ENCODE peak calls at places on chromosome 5, in ten cellular contexts. One of them, this sample, is unnamed. For H3K9me3, the result is how much of the 10 kb centered on the place peaks cover.

GRCh38 chr5:2187687-2188086 is 305.0 kb upstream of the IRX4 start:
- DNase-seq in adrenal gland: peak
- DNase-seq in fibroblast of lung: no peak
- DNase-seq in gastrocnemius medialis: no peak
- DNase-seq in IMR-90: no peak
- DNase-seq in right lobe of liver: no peak
- DNase-seq in cardiac muscle cell: no peak
- DNase-seq in endothelial cell of umbilical vein: no peak
- DNase-seq in hepatocyte: no peak
- DNase-seq in MM.1S: no peak
- DNase-seq in this sample: peak

GRCh38 chr5:132254321-132254977 is 3.0 kb upstream of the PDLIM4 start:
- DNase-seq in adrenal gland: peak
- DNase-seq in fibroblast of lung: no peak
- DNase-seq in gastrocnemius medialis: no peak
- DNase-seq in IMR-90: no peak
- DNase-seq in right lobe of liver: peak
- DNase-seq in cardiac muscle cell: peak
- DNase-seq in endothelial cell of umbilical vein: no peak
- DNase-seq in hepatocyte: no peak
- DNase-seq in MM.1S: no peak
- DNase-seq in this sample: no peak

GRCh38 chr5:123964916-123965315 is 452.9 kb downstream of the CSNK1G3 start:
- DNase-seq in adrenal gland: no peak
- DNase-seq in fibroblast of lung: peak
- DNase-seq in gastrocnemius medialis: no peak
- DNase-seq in IMR-90: no peak
- DNase-seq in right lobe of liver: no peak
- DNase-seq in cardiac muscle cell: no peak
- DNase-seq in endothelial cell of umbilical vein: no peak
- DNase-seq in hepatocyte: no peak
- DNase-seq in MM.1S: no peak
- DNase-seq in this sample: no peak

GRCh38 chr5:96509313-96509712 is 76.3 kb upstream of the PCSK1 start:
- DNase-seq in adrenal gland: no peak
- DNase-seq in fibroblast of lung: peak
- DNase-seq in gastrocnemius medialis: no peak
- DNase-seq in IMR-90: peak
- DNase-seq in right lobe of liver: no peak
- DNase-seq in cardiac muscle cell: peak
- DNase-seq in endothelial cell of umbilical vein: no peak
- DNase-seq in hepatocyte: no peak
- DNase-seq in MM.1S: no peak
- DNase-seq in this sample: no peak

GRCh38 chr5:95664204-95664786 is 17.7 kb downstream of the RFESD start:
- DNase-seq in adrenal gland: peak
- DNase-seq in fibroblast of lung: peak
- DNase-seq in gastrocnemius medialis: no peak
- DNase-seq in IMR-90: peak
- DNase-seq in right lobe of liver: no peak
- DNase-seq in cardiac muscle cell: peak
- DNase-seq in endothelial cell of umbilical vein: peak
- DNase-seq in hepatocyte: peak
- DNase-seq in MM.1S: peak
- DNase-seq in this sample: no peak

GRCh38 chr5:133454442-133454841 is 157.9 kb downstream of the FSTL4 start:
- DNase-seq in adrenal gland: no peak
- DNase-seq in fibroblast of lung: no peak
- DNase-seq in gastrocnemius medialis: no peak
- DNase-seq in IMR-90: no peak
- DNase-seq in right lobe of liver: no peak
- DNase-seq in cardiac muscle cell: no peak
- DNase-seq in endothelial cell of umbilical vein: no peak
- DNase-seq in hepatocyte: no peak
- DNase-seq in MM.1S: no peak
- DNase-seq in this sample: no peak

GRCh38 chr5:14672082-14672481 is 7.6 kb downstream of the OTULIN start:
- DNase-seq in adrenal gland: no peak
- DNase-seq in fibroblast of lung: no peak
- DNase-seq in gastrocnemius medialis: no peak
- DNase-seq in IMR-90: no peak
- DNase-seq in right lobe of liver: no peak
- DNase-seq in cardiac muscle cell: no peak
- DNase-seq in endothelial cell of umbilical vein: no peak
- DNase-seq in hepatocyte: no peak
- DNase-seq in MM.1S: no peak
- DNase-seq in this sample: no peak

GRCh38 chr5:134097221-134097620 is 17.3 kb upstream of the TCF7 start:
- DNase-seq in adrenal gland: no peak
- DNase-seq in fibroblast of lung: peak
- DNase-seq in gastrocnemius medialis: no peak
- DNase-seq in IMR-90: no peak
- DNase-seq in right lobe of liver: no peak
- DNase-seq in cardiac muscle cell: no peak
- DNase-seq in endothelial cell of umbilical vein: no peak
- DNase-seq in hepatocyte: no peak
- DNase-seq in MM.1S: no peak
- DNase-seq in this sample: no peak

GRCh38 chr5:103232393-103232999 is 26.1 kb upstream of the MACIR start:
- DNase-seq in adrenal gland: peak
- DNase-seq in fibroblast of lung: peak
- DNase-seq in gastrocnemius medialis: no peak
- DNase-seq in IMR-90: peak
- DNase-seq in right lobe of liver: no peak
- DNase-seq in cardiac muscle cell: peak
- DNase-seq in endothelial cell of umbilical vein: peak
- DNase-seq in hepatocyte: peak
- DNase-seq in MM.1S: peak
- DNase-seq in this sample: no peak

GRCh38 chr5:143826909-143827514 is 15.1 kb downstream of the HMHB1 start:
- DNase-seq in adrenal gland: no peak
- DNase-seq in fibroblast of lung: peak
- DNase-seq in gastrocnemius medialis: no peak
- DNase-seq in IMR-90: peak
- DNase-seq in right lobe of liver: no peak
- DNase-seq in cardiac muscle cell: no peak
- DNase-seq in endothelial cell of umbilical vein: peak
- DNase-seq in hepatocyte: peak
- DNase-seq in MM.1S: peak
- DNase-seq in this sample: no peak

GRCh38 chr5:17219431-17219830 is 2.0 kb downstream of the BASP1 start:
- DNase-seq in adrenal gland: no peak
- DNase-seq in fibroblast of lung: no peak
- DNase-seq in gastrocnemius medialis: no peak
- DNase-seq in IMR-90: no peak
- DNase-seq in right lobe of liver: no peak
- DNase-seq in cardiac muscle cell: no peak
- DNase-seq in endothelial cell of umbilical vein: no peak
- DNase-seq in hepatocyte: no peak
- DNase-seq in MM.1S: no peak
- DNase-seq in this sample: no peak

GRCh38 chr5:73230264-73231244 is 57.6 kb downstream of the TMEM174 start:
- DNase-seq in adrenal gland: no peak
- DNase-seq in fibroblast of lung: no peak
- DNase-seq in gastrocnemius medialis: no peak
- DNase-seq in IMR-90: no peak
- DNase-seq in right lobe of liver: no peak
- DNase-seq in cardiac muscle cell: no peak
- DNase-seq in endothelial cell of umbilical vein: no peak
- DNase-seq in hepatocyte: no peak
- DNase-seq in MM.1S: no peak
- DNase-seq in this sample: no peak

GRCh38 chr5:5270161-5270560 is 130.0 kb downstream of the ADAMTS16 start:
- DNase-seq in adrenal gland: no peak
- DNase-seq in fibroblast of lung: no peak
- DNase-seq in gastrocnemius medialis: no peak
- DNase-seq in IMR-90: no peak
- DNase-seq in right lobe of liver: no peak
- DNase-seq in cardiac muscle cell: no peak
- DNase-seq in endothelial cell of umbilical vein: no peak
- DNase-seq in hepatocyte: no peak
- DNase-seq in MM.1S: no peak
- DNase-seq in this sample: no peak

GRCh38 chr5:151592855-151593408 is 1.8 kb upstream of the FAT2 start:
- DNase-seq in adrenal gland: no peak
- DNase-seq in fibroblast of lung: no peak
- DNase-seq in gastrocnemius medialis: no peak
- DNase-seq in IMR-90: no peak
- DNase-seq in right lobe of liver: no peak
- DNase-seq in cardiac muscle cell: no peak
- DNase-seq in endothelial cell of umbilical vein: no peak
- DNase-seq in hepatocyte: peak
- DNase-seq in MM.1S: no peak
- DNase-seq in this sample: no peak

GRCh38 chr5:180250329-180250728 is 41.3 kb upstream of the RASGEF1C start:
- DNase-seq in adrenal gland: no peak
- DNase-seq in fibroblast of lung: no peak
- DNase-seq in gastrocnemius medialis: no peak
- DNase-seq in IMR-90: no peak
- DNase-seq in right lobe of liver: no peak
- DNase-seq in cardiac muscle cell: no peak
- DNase-seq in endothelial cell of umbilical vein: no peak
- DNase-seq in hepatocyte: no peak
- DNase-seq in MM.1S: no peak
- DNase-seq in this sample: no peak
- H3K9me3 ChIP-seq in adrenal gland: under half
- H3K9me3 ChIP-seq in fibroblast of lung: under half
- H3K9me3 ChIP-seq in gastrocnemius medialis: under half
- H3K9me3 ChIP-seq in IMR-90: half or more
- H3K9me3 ChIP-seq in right lobe of liver: under half
- H3K9me3 ChIP-seq in cardiac muscle cell: under half
- H3K9me3 ChIP-seq in endothelial cell of umbilical vein: under half
- H3K9me3 ChIP-seq in hepatocyte: under half
- H3K9me3 ChIP-seq in MM.1S: under half
- H3K9me3 ChIP-seq in this sample: half or more

DNA sequence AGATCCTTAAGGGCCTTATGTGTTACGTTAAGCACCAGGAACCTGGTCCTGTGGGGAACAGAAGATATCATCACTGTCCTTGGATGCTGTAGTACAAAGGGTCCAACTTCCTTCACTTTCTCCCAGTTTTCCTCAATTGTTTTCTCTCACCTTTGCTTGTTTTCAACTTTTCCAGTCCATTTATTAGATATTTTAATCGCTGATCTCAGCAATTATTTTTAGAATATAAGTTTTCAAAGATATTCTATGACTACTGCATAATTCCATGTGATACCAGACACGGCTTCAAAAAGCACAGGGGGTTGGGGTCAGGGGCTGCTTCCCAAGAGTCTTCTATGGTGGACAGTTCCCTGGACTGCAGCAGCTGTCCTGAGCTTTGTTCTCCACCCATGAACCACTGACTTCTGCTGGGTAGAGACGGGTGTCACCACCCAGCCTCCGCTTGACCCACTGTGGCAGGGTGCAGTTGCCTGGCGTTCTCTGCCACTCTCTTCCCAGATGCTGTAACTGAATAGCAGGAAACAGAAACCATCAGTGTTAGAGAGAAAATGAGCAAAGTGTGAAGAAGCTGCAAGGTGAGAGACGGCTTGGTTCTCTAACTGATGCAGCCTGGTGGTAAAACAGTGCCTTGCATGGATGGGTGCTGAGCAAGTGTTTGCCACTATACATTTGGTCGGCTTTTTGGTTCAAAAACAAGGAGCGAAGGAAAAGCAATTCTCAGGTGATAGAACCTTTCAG is 383.0 kb downstream of the RAB3C start:
- DNase-seq in adrenal gland: no peak
- DNase-seq in fibroblast of lung: no peak
- DNase-seq in gastrocnemius medialis: no peak
- DNase-seq in IMR-90: no peak
- DNase-seq in right lobe of liver: no peak
- DNase-seq in cardiac muscle cell: no peak
- DNase-seq in endothelial cell of umbilical vein: no peak
- DNase-seq in hepatocyte: no peak
- DNase-seq in MM.1S: no peak
- DNase-seq in this sample: no peak
- TF ChIP-seq CTCF in adrenal gland: no peak
- TF ChIP-seq CTCF in fibroblast of lung: no peak
- TF ChIP-seq CTCF in gastrocnemius medialis: no peak
- TF ChIP-seq CTCF in IMR-90: no peak
- TF ChIP-seq CTCF in right lobe of liver: no peak
- TF ChIP-seq CTCF in cardiac muscle cell: no peak
- TF ChIP-seq CTCF in endothelial cell of umbilical vein: no peak
- TF ChIP-seq CTCF in hepatocyte: no peak
- TF ChIP-seq CTCF in MM.1S: no peak
- TF ChIP-seq CTCF in this sample: no peak

GRCh38 chr5:162299793-162300192 is 232.2 kb downstream of the GABRG2 start:
- DNase-seq in adrenal gland: no peak
- DNase-seq in fibroblast of lung: no peak
- DNase-seq in gastrocnemius medialis: no peak
- DNase-seq in IMR-90: no peak
- DNase-seq in right lobe of liver: no peak
- DNase-seq in cardiac muscle cell: no peak
- DNase-seq in endothelial cell of umbilical vein: no peak
- DNase-seq in hepatocyte: no peak
- DNase-seq in MM.1S: no peak
- DNase-seq in this sample: no peak
- H3K9me3 ChIP-seq in adrenal gland: under half
- H3K9me3 ChIP-seq in fibroblast of lung: under half
- H3K9me3 ChIP-seq in gastrocnemius medialis: under half
- H3K9me3 ChIP-seq in IMR-90: under half
- H3K9me3 ChIP-seq in right lobe of liver: under half
- H3K9me3 ChIP-seq in cardiac muscle cell: under half
- H3K9me3 ChIP-seq in endothelial cell of umbilical vein: under half
- H3K9me3 ChIP-seq in hepatocyte: under half
- H3K9me3 ChIP-seq in MM.1S: under half
- H3K9me3 ChIP-seq in this sample: under half

GRCh38 chr5:171628344-171628743 is 157.3 kb upstream of the SMIM23 start:
- DNase-seq in adrenal gland: no peak
- DNase-seq in fibroblast of lung: no peak
- DNase-seq in gastrocnemius medialis: no peak
- DNase-seq in IMR-90: no peak
- DNase-seq in right lobe of liver: peak
- DNase-seq in cardiac muscle cell: no peak
- DNase-seq in endothelial cell of umbilical vein: no peak
- DNase-seq in hepatocyte: no peak
- DNase-seq in MM.1S: no peak
- DNase-seq in this sample: no peak

GRCh38 chr5:171627936-171628335 is 157.7 kb upstream of the SMIM23 start:
- DNase-seq in adrenal gland: no peak
- DNase-seq in fibroblast of lung: no peak
- DNase-seq in gastrocnemius medialis: no peak
- DNase-seq in IMR-90: no peak
- DNase-seq in right lobe of liver: peak
- DNase-seq in cardiac muscle cell: no peak
- DNase-seq in endothelial cell of umbilical vein: no peak
- DNase-seq in hepatocyte: no peak
- DNase-seq in MM.1S: no peak
- DNase-seq in this sample: no peak

GRCh38 chr5:171630670-171631065 is 154.9 kb upstream of the SMIM23 start:
- DNase-seq in adrenal gland: no peak
- DNase-seq in fibroblast of lung: no peak
- DNase-seq in gastrocnemius medialis: no peak
- DNase-seq in IMR-90: no peak
- DNase-seq in right lobe of liver: no peak
- DNase-seq in cardiac muscle cell: no peak
- DNase-seq in endothelial cell of umbilical vein: no peak
- DNase-seq in hepatocyte: no peak
- DNase-seq in MM.1S: peak
- DNase-seq in this sample: no peak

GRCh38 chr5:171630047-171630669 is 155.5 kb upstream of the SMIM23 start:
- DNase-seq in adrenal gland: peak
- DNase-seq in fibroblast of lung: peak
- DNase-seq in gastrocnemius medialis: no peak
- DNase-seq in IMR-90: peak
- DNase-seq in right lobe of liver: peak
- DNase-seq in cardiac muscle cell: peak
- DNase-seq in endothelial cell of umbilical vein: peak
- DNase-seq in hepatocyte: peak
- DNase-seq in MM.1S: peak
- DNase-seq in this sample: peak

GRCh38 chr5:171629221-171630005 is 156.2 kb upstream of the SMIM23 start:
- DNase-seq in adrenal gland: no peak
- DNase-seq in fibroblast of lung: no peak
- DNase-seq in gastrocnemius medialis: no peak
- DNase-seq in IMR-90: peak
- DNase-seq in right lobe of liver: peak
- DNase-seq in cardiac muscle cell: no peak
- DNase-seq in endothelial cell of umbilical vein: no peak
- DNase-seq in hepatocyte: no peak
- DNase-seq in MM.1S: peak
- DNase-seq in this sample: no peak
- TF ChIP-seq CTCF in adrenal gland: no peak
- TF ChIP-seq CTCF in fibroblast of lung: no peak
- TF ChIP-seq CTCF in gastrocnemius medialis: no peak
- TF ChIP-seq CTCF in IMR-90: no peak
- TF ChIP-seq CTCF in right lobe of liver: no peak
- TF ChIP-seq CTCF in cardiac muscle cell: no peak
- TF ChIP-seq CTCF in endothelial cell of umbilical vein: no peak
- TF ChIP-seq CTCF in hepatocyte: no peak
- TF ChIP-seq CTCF in MM.1S: peak
- TF ChIP-seq CTCF in this sample: no peak